ENCODE peak calls at places on chromosomes 2 and 18, in five cellular contexts. Y is cardiac muscle cell, U is aorta, N is neural progenitor cell, T is heart left ventricle. V is an unnamed sample.

GRCh38 chr2:239873656-239874635 is 151.2 kb downstream of the NDUFA10 start:
- DNase-seq in T (no peak), N (no peak), U (no peak), Y (no peak), V (no peak)

GRCh38 chr2:240419321-240419720 is 16.1 kb upstream of the GPC1 start:
- DNase-seq in T (no peak), U (peak; percentile 24), N (no peak), Y (no peak), V (no peak)

GRCh38 chr18:13375302-13376255 is 157.0 kb downstream of the LDLRAD4 start:
- DNase-seq in T (peak; percentile 75), N (no peak), U (peak; percentile 93), Y (no peak), V (peak; percentile 57)

GRCh38 chr18:76208632-76209308 is 286.3 kb downstream of the ZNF516 start:
- DNase-seq in T (no peak), N (peak; percentile 27), Y (peak; percentile 5), U (no peak), V (peak; percentile 37)

GRCh38 chr2:12816379-12817306 is 99.9 kb downstream of the TRIB2 start:
- DNase-seq in U (no peak), N (no peak), Y (no peak), T (no peak), V (no peak)

GRCh38 chr2:231050018-231050901 is 6.4 kb upstream of the PSMD1 start:
- DNase-seq in Y (peak; percentile 9), U (no peak), N (no peak), T (no peak), V (no peak)

GRCh38 chr2:65055427-65056214 is 595 bp upstream of the CEP68 start:
- DNase-seq in N (no peak), T (no peak), Y (no peak), U (no peak), V (no peak)

GRCh38 chr18:8821531-8821930 is 116.2 kb downstream of the MTCL1 start:
- DNase-seq in Y (no peak), U (no peak), N (no peak), T (no peak), V (no peak)

GRCh38 chr2:188527701-188528100 is 236.0 kb downstream of the GULP1 start:
- DNase-seq in Y (no peak), N (no peak), U (no peak), T (no peak), V (no peak)

GRCh38 chr2:121450301-121450700 is 80.4 kb upstream of the RNU4ATAC start:
- DNase-seq in U (no peak), N (no peak), T (no peak), Y (no peak), V (no peak)

GRCh38 chr2:109379507-109379906 is 234.3 kb downstream of the SEPTIN10 start:
- DNase-seq in U (no peak), N (no peak), T (no peak), Y (no peak), V (peak; percentile 23)

GRCh38 chr2:168801961-168802824 is at the start of gene NOSTRIN:
- DNase-seq in Y (peak; percentile 52), U (no peak), N (no peak), T (peak; percentile 41), V (no peak)

GRCh38 chr2:232075859-232076258 is 114.3 kb downstream of the DIS3L2 start:
- DNase-seq in U (no peak), N (no peak), Y (peak; percentile 5), T (no peak), V (no peak)

GRCh38 chr2:223692227-223692947 is 90.2 kb upstream of the SCG2 start:
- DNase-seq in Y (peak; percentile 59), U (no peak), T (no peak), N (peak; percentile 69), V (peak; percentile 36)

GRCh38 chr2:233020454-233020853 is 7.4 kb upstream of the NGEF start:
- DNase-seq in N (no peak), U (no peak), Y (no peak), T (no peak), V (no peak)

GRCh38 chr18:44679056-44679911 is 1.4 kb upstream of the SETBP1 start:
- DNase-seq in U (peak; percentile 92), T (peak; percentile 93), Y (peak; percentile 90), N (peak; percentile 90), V (peak; percentile 88)

GRCh38 chr2:145484443-145485086 is 964.6 kb upstream of the ZEB2 start:
- DNase-seq in U (no peak), Y (peak; percentile 5), N (no peak), T (no peak), V (peak; percentile 7)

GRCh38 chr18:67783215-67783946 is 266.9 kb upstream of the DSEL start:
- DNase-seq in Y (no peak), N (no peak), U (no peak), T (no peak), V (no peak)

GRCh38 chr2:201642579-201643215 is 606 bp downstream of the TMEM237 start:
- DNase-seq in N (peak; percentile 94), T (peak; percentile 82), U (peak; percentile 88), Y (peak; percentile 87), V (peak; percentile 94)

GRCh38 chr2:197866449-197866848 is 62.1 kb downstream of the PLCL1 start:
- DNase-seq in U (no peak), T (no peak), Y (no peak), N (no peak), V (no peak)

GRCh38 chr2:236040600-236041328 is 127.4 kb downstream of the GBX2 start:
- DNase-seq in N (no peak), T (no peak), U (no peak), Y (no peak), V (no peak)

GRCh38 chr2:97719362-97720155 is 6.2 kb downstream of the ZAP70 start:
- DNase-seq in Y (no peak), N (no peak), T (no peak), U (no peak), V (no peak)

GRCh38 chr2:46383113-46383395 is 85.8 kb downstream of the EPAS1 start:
- DNase-seq in N (no peak), T (no peak), Y (no peak), U (peak; percentile 26), V (no peak)

GRCh38 chr2:37201766-37202165 is 5.5 kb downstream of the CEBPZOS start:
- DNase-seq in N (no peak), U (no peak), T (no peak), Y (no peak), V (no peak)

GRCh38 chr18:11119550-11119949 is 29.8 kb downstream of the PIEZO2 start:
- DNase-seq in T (no peak), Y (no peak), U (no peak), N (no peak), V (no peak)

GRCh38 chr2:201116959-201117734 is 1.2 kb downstream of the CFLAR start:
- DNase-seq in T (peak; percentile 78), U (peak; percentile 80), N (peak; percentile 5), Y (no peak), V (peak; percentile 46)

GRCh38 chr2:191318729-191319078 is 73.5 kb downstream of the MYO1B start:
- DNase-seq in T (no peak), N (peak; percentile 73), U (no peak), Y (peak; percentile 77), V (peak; percentile 35)

GRCh38 chr18:35303610-35304009 is 13.6 kb upstream of the ZSCAN30 start:
- DNase-seq in N (no peak), U (no peak), Y (no peak), T (no peak), V (no peak)
- H3K36me3 ChIP-seq in N (peaks cover 52% of the 10 kb centered on the region), U (peaks cover 5% of the 10 kb centered on the region), Y (peaks cover 15% of the 10 kb centered on the region), T (peaks cover 29% of the 10 kb centered on the region), V (peaks cover 7% of the 10 kb centered on the region)

GRCh38 chr2:102238778-102239177 is 52.0 kb downstream of the IL1RL2 start:
- DNase-seq in N (no peak), U (no peak), T (no peak), Y (no peak), V (no peak)

GRCh38 chr2:102238039-102238756 is 51.4 kb downstream of the IL1RL2 start:
- DNase-seq in Y (no peak), N (no peak), U (no peak), T (no peak), V (no peak)

GRCh38 chr2:102241616-102242260 is 54.9 kb downstream of the IL1RL2 start:
- DNase-seq in T (no peak), U (no peak), Y (no peak), N (no peak), V (no peak)

GRCh38 chr2:102239344-102239743 is 52.5 kb downstream of the IL1RL2 start:
- DNase-seq in Y (no peak), U (no peak), N (no peak), T (no peak), V (no peak)

DNA sequence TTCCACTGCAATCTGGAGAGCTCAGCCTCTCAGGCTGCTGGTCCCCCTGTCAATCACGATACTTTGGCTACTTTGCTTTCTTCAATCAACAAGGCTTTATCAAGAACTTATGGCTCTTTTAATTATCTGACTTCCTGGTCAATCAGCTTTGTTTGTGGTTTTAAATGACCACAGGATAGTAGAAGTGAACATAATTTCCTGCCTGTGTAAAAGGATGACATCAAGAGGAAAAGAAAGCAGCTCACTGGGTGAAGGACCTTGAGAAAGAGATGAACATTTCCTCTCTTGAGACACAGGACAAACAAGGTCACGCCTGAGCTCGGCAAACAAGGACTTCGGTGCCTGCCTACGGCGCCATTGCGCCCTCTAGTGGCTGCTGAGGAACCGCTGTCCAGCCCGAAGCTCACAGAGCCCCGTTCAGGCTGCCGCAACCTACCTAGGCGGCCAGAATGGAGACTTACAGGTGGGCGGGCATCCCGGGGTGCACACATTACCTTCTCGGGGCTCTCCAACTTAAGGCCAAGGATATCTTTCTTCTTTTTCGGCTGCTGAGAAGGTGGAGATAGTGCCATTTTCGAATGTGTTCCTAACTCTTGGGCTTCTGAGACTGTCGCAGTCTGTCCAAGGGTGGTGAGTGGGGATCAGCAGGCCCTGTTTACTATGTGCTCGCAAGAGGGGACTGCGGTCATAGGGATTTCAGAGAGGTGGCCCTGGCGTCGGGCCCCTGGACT is 54.0 kb downstream of the IL1RL2 start:
- DNase-seq in T (peak; percentile 92), Y (peak; percentile 93), N (peak; percentile 91), U (peak; percentile 94), V (peak; percentile 85)
- H3K4me3 ChIP-seq in T (peak overlapping the region; percentile 10), Y (no peak overlapping the region), N (no peak overlapping the region), U (no peak overlapping the region), V (no peak overlapping the region)

GRCh38 chr2:215411941-215412743 is 23.7 kb downstream of the FN1 start:
- DNase-seq in T (no peak), U (no peak), Y (no peak), N (no peak), V (no peak)
- H3K36me3 ChIP-seq in T (peaks cover 91% of the 10 kb centered on the region), U (peaks cover 12% of the 10 kb centered on the region), Y (peaks cover 26% of the 10 kb centered on the region), N (no peaks in the 10 kb centered on the region), V (peaks cover 5% of the 10 kb centered on the region)

GRCh38 chr2:237664151-237664550 is 36.8 kb downstream of the LRRFIP1 start:
- DNase-seq in U (no peak), T (peak; percentile 56), N (no peak), Y (no peak), V (no peak)

GRCh38 chr2:237663517-237663916 is 36.1 kb downstream of the LRRFIP1 start:
- DNase-seq in Y (no peak), T (no peak), U (no peak), N (no peak), V (no peak)

GRCh38 chr2:237661799-237662328 is 34.5 kb downstream of the LRRFIP1 start:
- DNase-seq in Y (no peak), U (no peak), T (no peak), N (no peak), V (no peak)

GRCh38 chr2:237660381-237660900 is 33.1 kb downstream of the LRRFIP1 start:
- DNase-seq in T (no peak), U (no peak), Y (no peak), N (no peak), V (no peak)

DNA sequence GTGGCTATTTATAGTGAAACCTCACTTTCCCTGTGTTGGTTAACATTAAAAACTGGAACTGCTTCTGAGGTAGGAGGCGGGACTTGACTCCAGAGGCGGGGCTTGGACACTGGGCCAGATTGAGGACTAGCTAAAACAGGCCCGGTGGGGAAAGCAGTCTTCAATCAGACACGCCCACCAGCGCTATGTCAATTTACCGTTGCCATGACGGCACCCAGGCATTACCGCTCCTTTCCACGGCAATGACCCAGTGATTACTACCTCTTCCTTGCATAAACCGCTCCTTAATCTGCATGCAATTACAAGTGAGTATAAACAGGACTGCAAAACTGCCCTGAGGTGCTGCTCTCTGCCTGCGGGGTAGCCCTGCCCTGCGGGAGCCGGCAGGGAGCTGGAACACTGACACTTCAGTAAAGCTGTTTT is 35.3 kb downstream of the LRRFIP1 start:
- DNase-seq in N (peak; percentile 84), Y (peak; percentile 84), U (peak; percentile 96), T (peak; percentile 87), V (peak; percentile 83)
- H3K4me3 ChIP-seq in N (no peak overlapping the region), Y (no peak overlapping the region), U (no peak overlapping the region), T (no peak overlapping the region), V (no peak overlapping the region)

V was measured in H7.